ENCODE peak calls at places on chromosomes 13 and 19, in six cellular contexts. G, T, S, R, N and U are unnamed samples.

GRCh38 chr19:17579523-17580244 is 24.2 kb downstream of the COLGALT1 start:
- DNase-seq in T (peak), N (peak), R (peak), S (no peak), G (peak), U (no peak)

GRCh38 chr19:20513179-20513934 is 52.2 kb downstream of the ZNF737 start:
- DNase-seq in G (no peak), R (no peak), S (no peak), N (no peak), T (no peak), U (no peak)

GRCh38 chr19:16611121-16611520 is 16.9 kb downstream of the MED26 start:
- DNase-seq in N (no peak), T (no peak), G (no peak), S (no peak), R (no peak), U (no peak)

GRCh38 chr19:24074720-24075119 is 12.3 kb upstream of the ZNF254 start:
- DNase-seq in R (no peak), G (no peak), S (no peak), N (peak), T (peak), U (peak)

GRCh38 chr19:29694669-29695627 is 20.1 kb downstream of the C19orf12 start:
- DNase-seq in R (peak), T (peak), N (peak), G (peak), S (peak), U (peak)

GRCh38 chr13:100787899-100788298 is 113.3 kb upstream of the TMTC4 start:
- DNase-seq in S (no peak), T (no peak), R (no peak), G (no peak), N (no peak), U (no peak)

GRCh38 chr13:20353973-20354372 is 121.9 kb upstream of the GJB6 start:
- DNase-seq in T (peak), N (no peak), G (no peak), S (no peak), R (no peak), U (no peak)

GRCh38 chr19:35216026-35216832 is 12.3 kb downstream of the FAM187B start:
- DNase-seq in S (no peak), N (peak), T (no peak), R (no peak), G (no peak), U (no peak)

GRCh38 chr13:23632741-23633140 is 62.5 kb downstream of the TNFRSF19 start:
- DNase-seq in G (no peak), S (no peak), N (no peak), T (no peak), R (no peak), U (no peak)

GRCh38 chr13:43405457-43405856 is 381.3 kb downstream of the ENOX1 start:
- DNase-seq in T (peak), G (no peak), R (no peak), N (peak), S (no peak), U (no peak)

GRCh38 chr13:114110091-114110829 is 22.2 kb downstream of the RASA3 start:
- DNase-seq in T (no peak), R (peak), N (no peak), G (peak), S (peak), U (no peak)